ENCODE peak calls at places on chromosomes 5 and 9, in ten cellular contexts. One of them, this sample, is unnamed.

GRCh38 chr9:98062161-98062560 is 5.6 kb downstream of the NANS start:
- DNase-seq in stomach: no peak
- DNase-seq in prostate gland: no peak
- DNase-seq in HCT116: no peak
- DNase-seq in IMR-90: no peak
- DNase-seq in Peyer's patch: no peak
- DNase-seq in adrenal gland: no peak
- DNase-seq in A549: no peak
- DNase-seq in ovary: no peak
- DNase-seq in right lobe of liver: no peak
- DNase-seq in this sample: no peak

GRCh38 chr5:126354012-126354856 is 69.0 kb upstream of the GRAMD2B start:
- DNase-seq in stomach: no peak
- DNase-seq in prostate gland: no peak
- DNase-seq in HCT116: peak; percentile 64
- DNase-seq in IMR-90: peak; percentile 98
- DNase-seq in Peyer's patch: no peak
- DNase-seq in adrenal gland: no peak
- DNase-seq in A549: peak; percentile 45
- DNase-seq in ovary: no peak
- DNase-seq in right lobe of liver: no peak
- DNase-seq in this sample: no peak

GRCh38 chr5:67299317-67299716 is 102.7 kb upstream of the CD180 start:
- DNase-seq in stomach: no peak
- DNase-seq in prostate gland: no peak
- DNase-seq in HCT116: no peak
- DNase-seq in IMR-90: peak; percentile 13
- DNase-seq in Peyer's patch: no peak
- DNase-seq in adrenal gland: no peak
- DNase-seq in A549: no peak
- DNase-seq in ovary: no peak
- DNase-seq in right lobe of liver: no peak
- DNase-seq in this sample: no peak

GRCh38 chr5:2143646-2144386 is 261.1 kb upstream of the IRX4 start:
- DNase-seq in stomach: no peak
- DNase-seq in prostate gland: no peak
- DNase-seq in HCT116: no peak
- DNase-seq in IMR-90: no peak
- DNase-seq in Peyer's patch: no peak
- DNase-seq in adrenal gland: no peak
- DNase-seq in A549: no peak
- DNase-seq in ovary: no peak
- DNase-seq in right lobe of liver: no peak
- DNase-seq in this sample: no peak

GRCh38 chr5:172185096-172185461 is 2.9 kb downstream of the STK10 start:
- DNase-seq in stomach: no peak
- DNase-seq in prostate gland: no peak
- DNase-seq in HCT116: no peak
- DNase-seq in IMR-90: no peak
- DNase-seq in Peyer's patch: no peak
- DNase-seq in adrenal gland: no peak
- DNase-seq in A549: no peak
- DNase-seq in ovary: no peak
- DNase-seq in right lobe of liver: no peak
- DNase-seq in this sample: no peak

GRCh38 chr9:89690334-89690912 is 85.6 kb downstream of the GADD45G start:
- DNase-seq in stomach: no peak
- DNase-seq in prostate gland: no peak
- DNase-seq in HCT116: no peak
- DNase-seq in IMR-90: no peak
- DNase-seq in Peyer's patch: no peak
- DNase-seq in adrenal gland: no peak
- DNase-seq in A549: no peak
- DNase-seq in ovary: no peak
- DNase-seq in right lobe of liver: no peak
- DNase-seq in this sample: no peak

GRCh38 chr9:133914483-133915342 is 77.4 kb downstream of the VAV2 start:
- DNase-seq in stomach: no peak
- DNase-seq in prostate gland: no peak
- DNase-seq in HCT116: no peak
- DNase-seq in IMR-90: no peak
- DNase-seq in Peyer's patch: peak; percentile 76
- DNase-seq in adrenal gland: no peak
- DNase-seq in A549: no peak
- DNase-seq in ovary: no peak
- DNase-seq in right lobe of liver: peak; percentile 63
- DNase-seq in this sample: no peak

GRCh38 chr5:147645172-147645571 is 135.3 kb upstream of the DPYSL3 start:
- DNase-seq in stomach: no peak
- DNase-seq in prostate gland: no peak
- DNase-seq in HCT116: no peak
- DNase-seq in IMR-90: no peak
- DNase-seq in Peyer's patch: no peak
- DNase-seq in adrenal gland: no peak
- DNase-seq in A549: no peak
- DNase-seq in ovary: no peak
- DNase-seq in right lobe of liver: peak; percentile 28
- DNase-seq in this sample: no peak

GRCh38 chr5:150763023-150763793 is 4.4 kb upstream of the DCTN4 start:
- DNase-seq in stomach: peak; percentile 47
- DNase-seq in prostate gland: peak; percentile 36
- DNase-seq in HCT116: no peak
- DNase-seq in IMR-90: peak; percentile 67
- DNase-seq in Peyer's patch: no peak
- DNase-seq in adrenal gland: peak; percentile 90
- DNase-seq in A549: no peak
- DNase-seq in ovary: peak; percentile 68
- DNase-seq in right lobe of liver: peak; percentile 80
- DNase-seq in this sample: no peak

GRCh38 chr9:100066539-100066938 is 32.3 kb downstream of the ERP44 start:
- DNase-seq in stomach: no peak
- DNase-seq in prostate gland: no peak
- DNase-seq in HCT116: no peak
- DNase-seq in IMR-90: peak; percentile 51
- DNase-seq in Peyer's patch: no peak
- DNase-seq in adrenal gland: peak; percentile 41
- DNase-seq in A549: no peak
- DNase-seq in ovary: no peak
- DNase-seq in right lobe of liver: no peak
- DNase-seq in this sample: no peak

GRCh38 chr9:32004431-32005076 is 379.9 kb upstream of the ACO1 start:
- DNase-seq in stomach: no peak
- DNase-seq in prostate gland: no peak
- DNase-seq in HCT116: no peak
- DNase-seq in IMR-90: no peak
- DNase-seq in Peyer's patch: no peak
- DNase-seq in adrenal gland: no peak
- DNase-seq in A549: no peak
- DNase-seq in ovary: no peak
- DNase-seq in right lobe of liver: no peak
- DNase-seq in this sample: no peak

GRCh38 chr9:114304416-114305188 is 18.3 kb upstream of the ORM1 start:
- DNase-seq in stomach: peak; percentile 15
- DNase-seq in prostate gland: no peak
- DNase-seq in HCT116: no peak
- DNase-seq in IMR-90: no peak
- DNase-seq in Peyer's patch: no peak
- DNase-seq in adrenal gland: peak; percentile 4
- DNase-seq in A549: no peak
- DNase-seq in ovary: no peak
- DNase-seq in right lobe of liver: no peak
- DNase-seq in this sample: peak; percentile 69

GRCh38 chr5:176413255-176413565 is 3.1 kb downstream of the CLTB start:
- DNase-seq in stomach: no peak
- DNase-seq in prostate gland: no peak
- DNase-seq in HCT116: no peak
- DNase-seq in IMR-90: no peak
- DNase-seq in Peyer's patch: no peak
- DNase-seq in adrenal gland: peak; percentile 89
- DNase-seq in A549: no peak
- DNase-seq in ovary: no peak
- DNase-seq in right lobe of liver: no peak
- DNase-seq in this sample: no peak

GRCh38 chr9:107534510-107535078 is 45.0 kb upstream of the KLF4 start:
- DNase-seq in stomach: no peak
- DNase-seq in prostate gland: no peak
- DNase-seq in HCT116: no peak
- DNase-seq in IMR-90: no peak
- DNase-seq in Peyer's patch: no peak
- DNase-seq in adrenal gland: no peak
- DNase-seq in A549: no peak
- DNase-seq in ovary: no peak
- DNase-seq in right lobe of liver: no peak
- DNase-seq in this sample: no peak

GRCh38 chr5:42522783-42523182 is 99.5 kb downstream of the GHR start:
- DNase-seq in stomach: no peak
- DNase-seq in prostate gland: no peak
- DNase-seq in HCT116: no peak
- DNase-seq in IMR-90: no peak
- DNase-seq in Peyer's patch: no peak
- DNase-seq in adrenal gland: no peak
- DNase-seq in A549: no peak
- DNase-seq in ovary: no peak
- DNase-seq in right lobe of liver: no peak
- DNase-seq in this sample: no peak

GRCh38 chr9:110728058-110728457 is 59.5 kb downstream of the MUSK start:
- DNase-seq in stomach: no peak
- DNase-seq in prostate gland: no peak
- DNase-seq in HCT116: no peak
- DNase-seq in IMR-90: no peak
- DNase-seq in Peyer's patch: no peak
- DNase-seq in adrenal gland: no peak
- DNase-seq in A549: no peak
- DNase-seq in ovary: no peak
- DNase-seq in right lobe of liver: no peak
- DNase-seq in this sample: no peak
- H3K4me3 ChIP-seq in stomach: no peak overlapping the region
- H3K4me3 ChIP-seq in prostate gland: no peak overlapping the region
- H3K4me3 ChIP-seq in HCT116: no peak overlapping the region
- H3K4me3 ChIP-seq in IMR-90: no peak overlapping the region
- H3K4me3 ChIP-seq in Peyer's patch: no peak overlapping the region
- H3K4me3 ChIP-seq in adrenal gland: no peak overlapping the region
- H3K4me3 ChIP-seq in A549: no peak overlapping the region
- H3K4me3 ChIP-seq in ovary: no peak overlapping the region
- H3K4me3 ChIP-seq in right lobe of liver: no peak overlapping the region
- H3K4me3 ChIP-seq in this sample: no peak overlapping the region

GRCh38 chr9:2621678-2622360 is at the start of gene VLDLR:
- DNase-seq in stomach: peak; percentile 61
- DNase-seq in prostate gland: peak; percentile 48
- DNase-seq in HCT116: no peak
- DNase-seq in IMR-90: peak; percentile 17
- DNase-seq in Peyer's patch: peak; percentile 51
- DNase-seq in adrenal gland: peak; percentile 33
- DNase-seq in A549: peak; percentile 31
- DNase-seq in ovary: peak; percentile 86
- DNase-seq in right lobe of liver: peak; percentile 63
- DNase-seq in this sample: peak; percentile 84
- TF ChIP-seq POLR2A in stomach: no peak
- TF ChIP-seq POLR2A in prostate gland: no peak
- TF ChIP-seq POLR2A in HCT116: no peak
- TF ChIP-seq POLR2A in IMR-90: no peak
- TF ChIP-seq POLR2A in Peyer's patch: no peak
- TF ChIP-seq POLR2A in adrenal gland: no peak
- TF ChIP-seq POLR2A in A549: peak; percentile 5
- TF ChIP-seq POLR2A in ovary: no peak
- TF ChIP-seq POLR2A in right lobe of liver: no peak
- TF ChIP-seq POLR2A in this sample: no peak

DNA sequence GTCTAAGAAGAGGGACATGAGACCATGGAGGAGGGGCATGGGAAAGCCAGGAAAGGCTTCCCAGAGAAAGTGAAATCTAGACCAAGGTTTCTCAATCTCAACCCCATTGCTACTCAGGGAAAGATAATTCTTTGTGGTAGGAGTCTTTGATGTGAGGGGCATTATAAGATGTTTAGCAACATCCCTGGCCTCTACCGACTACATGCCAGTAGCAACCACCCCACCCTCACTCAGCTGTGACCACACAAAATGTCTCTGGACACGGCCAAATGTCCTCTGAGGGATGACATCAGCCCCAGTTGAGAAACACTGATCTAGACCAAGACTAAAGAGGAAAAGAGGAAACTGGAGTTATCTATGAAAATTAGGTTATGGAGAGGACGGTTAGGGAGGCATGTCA is 298.5 kb upstream of the KIF2A start:
- DNase-seq in stomach: no peak
- DNase-seq in prostate gland: no peak
- DNase-seq in HCT116: no peak
- DNase-seq in IMR-90: no peak
- DNase-seq in Peyer's patch: no peak
- DNase-seq in adrenal gland: no peak
- DNase-seq in A549: no peak
- DNase-seq in ovary: no peak
- DNase-seq in right lobe of liver: no peak
- DNase-seq in this sample: no peak
- TF ChIP-seq CTCF in stomach: no peak
- TF ChIP-seq CTCF in prostate gland: no peak
- TF ChIP-seq CTCF in HCT116: no peak
- TF ChIP-seq CTCF in IMR-90: no peak
- TF ChIP-seq CTCF in Peyer's patch: no peak
- TF ChIP-seq CTCF in adrenal gland: no peak
- TF ChIP-seq CTCF in A549: no peak
- TF ChIP-seq CTCF in ovary: no peak
- TF ChIP-seq CTCF in right lobe of liver: no peak
- TF ChIP-seq CTCF in this sample: no peak

GRCh38 chr9:83475741-83476140 is 62.5 kb downstream of the FRMD3 start:
- DNase-seq in stomach: no peak
- DNase-seq in prostate gland: no peak
- DNase-seq in HCT116: no peak
- DNase-seq in IMR-90: no peak
- DNase-seq in Peyer's patch: no peak
- DNase-seq in adrenal gland: no peak
- DNase-seq in A549: no peak
- DNase-seq in ovary: no peak
- DNase-seq in right lobe of liver: no peak
- DNase-seq in this sample: no peak

GRCh38 chr9:83477571-83477970 is 60.6 kb downstream of the FRMD3 start:
- DNase-seq in stomach: no peak
- DNase-seq in prostate gland: no peak
- DNase-seq in HCT116: no peak
- DNase-seq in IMR-90: no peak
- DNase-seq in Peyer's patch: no peak
- DNase-seq in adrenal gland: no peak
- DNase-seq in A549: no peak
- DNase-seq in ovary: no peak
- DNase-seq in right lobe of liver: no peak
- DNase-seq in this sample: no peak

GRCh38 chr9:83476513-83476912 is 61.7 kb downstream of the FRMD3 start:
- DNase-seq in stomach: no peak
- DNase-seq in prostate gland: no peak
- DNase-seq in HCT116: no peak
- DNase-seq in IMR-90: no peak
- DNase-seq in Peyer's patch: no peak
- DNase-seq in adrenal gland: no peak
- DNase-seq in A549: no peak
- DNase-seq in ovary: no peak
- DNase-seq in right lobe of liver: no peak
- DNase-seq in this sample: no peak

GRCh38 chr9:83474631-83475030 is 63.6 kb downstream of the FRMD3 start:
- DNase-seq in stomach: no peak
- DNase-seq in prostate gland: no peak
- DNase-seq in HCT116: no peak
- DNase-seq in IMR-90: no peak
- DNase-seq in Peyer's patch: no peak
- DNase-seq in adrenal gland: no peak
- DNase-seq in A549: no peak
- DNase-seq in ovary: no peak
- DNase-seq in right lobe of liver: no peak
- DNase-seq in this sample: no peak

GRCh38 chr9:83477120-83477519 is 61.1 kb downstream of the FRMD3 start:
- DNase-seq in stomach: no peak
- DNase-seq in prostate gland: no peak
- DNase-seq in HCT116: no peak
- DNase-seq in IMR-90: no peak
- DNase-seq in Peyer's patch: no peak
- DNase-seq in adrenal gland: no peak
- DNase-seq in A549: no peak
- DNase-seq in ovary: no peak
- DNase-seq in right lobe of liver: no peak
- DNase-seq in this sample: no peak
- H3K4me3 ChIP-seq in stomach: no peak overlapping the region
- H3K4me3 ChIP-seq in prostate gland: no peak overlapping the region
- H3K4me3 ChIP-seq in HCT116: no peak overlapping the region
- H3K4me3 ChIP-seq in IMR-90: no peak overlapping the region
- H3K4me3 ChIP-seq in Peyer's patch: no peak overlapping the region
- H3K4me3 ChIP-seq in adrenal gland: no peak overlapping the region
- H3K4me3 ChIP-seq in A549: no peak overlapping the region
- H3K4me3 ChIP-seq in ovary: no peak overlapping the region
- H3K4me3 ChIP-seq in right lobe of liver: no peak overlapping the region
- H3K4me3 ChIP-seq in this sample: no peak overlapping the region